ENCODE peak calls at places on chromosome 3, in seven cellular contexts. V is HCT116, K is H1, Z is K562, T is SK-N-SH, H is HepG2, W is GM12878. I is an unnamed sample.

GRCh38 chr3:81295906-81296305 is 465.5 kb downstream of the GBE1 start:
- DNase-seq in V (no peak), K (no peak), Z (no peak), T (peak), H (no peak), W (no peak), I (no peak)

GRCh38 chr3:119745942-119746341 is 36.0 kb upstream of the NR1I2 start:
- DNase-seq in V (no peak), K (no peak), Z (no peak), T (no peak), H (no peak), W (no peak), I (no peak)

GRCh38 chr3:191566469-191566868 is 105.5 kb downstream of the PYDC2 start:
- DNase-seq in V (no peak), K (no peak), Z (no peak), T (no peak), H (no peak), W (no peak), I (no peak)

GRCh38 chr3:65252266-65252665 is 564.5 kb upstream of the ADAMTS9 start:
- DNase-seq in V (no peak), K (no peak), Z (no peak), T (no peak), H (no peak), W (no peak), I (no peak)

GRCh38 chr3:53227993-53228885 is 27.6 kb downstream of the TKT start:
- DNase-seq in V (no peak), K (no peak), Z (no peak), T (peak), H (no peak), W (no peak), I (no peak)

GRCh38 chr3:75272708-75273107 is 391.4 kb upstream of the FRG2C start:
- DNase-seq in V (no peak), K (no peak), Z (no peak), T (no peak), H (no peak), W (no peak), I (no peak)

GRCh38 chr3:14561051-14561634 is 21.0 kb upstream of the GRIP2 start:
- DNase-seq in V (no peak), K (no peak), Z (no peak), T (no peak), H (no peak), W (no peak), I (no peak)

GRCh38 chr3:13728487-13728886 is 151.4 kb downstream of the WNT7A start:
- DNase-seq in V (no peak), K (no peak), Z (no peak), T (no peak), H (no peak), W (no peak), I (no peak)

GRCh38 chr3:49966233-49966942 is 26.4 kb downstream of the RBM6 start:
- DNase-seq in V (no peak), K (no peak), Z (no peak), T (no peak), H (no peak), W (no peak), I (peak)

GRCh38 chr3:131036200-131036816 is 9.6 kb downstream of the NEK11 start:
- DNase-seq in V (no peak), K (no peak), Z (no peak), T (no peak), H (no peak), W (no peak), I (no peak)

GRCh38 chr3:124346487-124346886 is 354.6 kb upstream of the ROPN1 start:
- DNase-seq in V (no peak), K (no peak), Z (no peak), T (no peak), H (no peak), W (no peak), I (no peak)

GRCh38 chr3:31503456-31503855 is 29.3 kb upstream of the STT3B start:
- DNase-seq in V (no peak), K (no peak), Z (no peak), T (no peak), H (no peak), W (no peak), I (peak)

GRCh38 chr3:23002846-23003800 is 200.0 kb upstream of the UBE2E2 start:
- DNase-seq in V (no peak), K (no peak), Z (no peak), T (no peak), H (no peak), W (no peak), I (peak)

GRCh38 chr3:13043656-13044055 is 29.6 kb downstream of the IQSEC1 start:
- DNase-seq in V (no peak), K (no peak), Z (no peak), T (no peak), H (no peak), W (no peak), I (no peak)

GRCh38 chr3:168006584-168006983 is 89.1 kb downstream of the GOLIM4 start:
- DNase-seq in V (no peak), K (no peak), Z (no peak), T (no peak), H (no peak), W (no peak), I (no peak)

GRCh38 chr3:49132437-49133225 is at the start of gene LAMB2:
- DNase-seq in V (peak), K (peak), Z (peak), T (peak), H (peak), W (no peak), I (peak)

GRCh38 chr3:14535616-14536015 is 4.5 kb downstream of the GRIP2 start:
- DNase-seq in V (no peak), K (no peak), Z (no peak), T (no peak), H (no peak), W (no peak), I (no peak)

GRCh38 chr3:27293954-27294353 is 75.2 kb downstream of the NEK10 start:
- DNase-seq in V (no peak), K (no peak), Z (no peak), T (no peak), H (no peak), W (no peak), I (peak)

GRCh38 chr3:180744226-180744625 is 64.9 kb upstream of the CCDC39 start:
- DNase-seq in V (no peak), K (no peak), Z (no peak), T (peak), H (no peak), W (no peak), I (no peak)

GRCh38 chr3:161890147-161890625 is 393.6 kb downstream of the OTOL1 start:
- DNase-seq in V (peak), K (no peak), Z (no peak), T (no peak), H (no peak), W (no peak), I (no peak)

GRCh38 chr3:15585111-15585844 is 16.1 kb downstream of the HACL1 start:
- DNase-seq in V (no peak), K (no peak), Z (no peak), T (no peak), H (no peak), W (no peak), I (no peak)

GRCh38 chr3:167728176-167728575 is 6.5 kb downstream of the PDCD10 start:
- DNase-seq in V (no peak), K (no peak), Z (no peak), T (no peak), H (no peak), W (no peak), I (no peak)

GRCh38 chr3:126103121-126104027 is 19.4 kb upstream of the SLC41A3 start:
- DNase-seq in V (no peak), K (peak), Z (peak), T (peak), H (no peak), W (no peak), I (peak)

GRCh38 chr3:44363591-44363990 is 25.0 kb downstream of the TCAIM start:
- DNase-seq in V (no peak), K (no peak), Z (no peak), T (no peak), H (peak), W (no peak), I (no peak)

GRCh38 chr3:8319935-8320634 is 181.5 kb upstream of the LMCD1 start:
- DNase-seq in V (no peak), K (no peak), Z (no peak), T (no peak), H (no peak), W (no peak), I (no peak)

GRCh38 chr3:66095295-66096001 is 56.7 kb upstream of the MAGI1 start:
- DNase-seq in V (no peak), K (no peak), Z (no peak), T (no peak), H (no peak), W (no peak), I (no peak)

GRCh38 chr3:122803977-122804376 is 9.1 kb downstream of the SLC49A4 start:
- DNase-seq in V (no peak), K (no peak), Z (no peak), T (no peak), H (no peak), W (no peak), I (no peak)

GRCh38 chr3:50620420-50620819 is 3.5 kb downstream of the MAPKAPK3 start:
- DNase-seq in V (no peak), K (no peak), Z (no peak), T (no peak), H (no peak), W (no peak), I (no peak)

GRCh38 chr3:177692304-177692703 is 495.0 kb upstream of the TBL1XR1 start:
- DNase-seq in V (no peak), K (no peak), Z (no peak), T (no peak), H (no peak), W (no peak), I (no peak)

GRCh38 chr3:12375572-12375971 is 86.7 kb downstream of the PPARG start:
- DNase-seq in V (no peak), K (no peak), Z (no peak), T (no peak), H (no peak), W (no peak), I (no peak)

GRCh38 chr3:14467723-14468620 is 65.6 kb downstream of the SLC6A6 start:
- DNase-seq in V (no peak), K (peak), Z (peak), T (peak), H (peak), W (no peak), I (peak)

GRCh38 chr3:87727783-87728182 is 331.0 kb downstream of the CGGBP1 start:
- DNase-seq in V (no peak), K (no peak), Z (no peak), T (no peak), H (no peak), W (no peak), I (no peak)

GRCh38 chr3:9298236-9298635 is 48.8 kb upstream of the SRGAP3 start:
- DNase-seq in V (no peak), K (no peak), Z (no peak), T (no peak), H (no peak), W (no peak), I (no peak)

GRCh38 chr3:149466192-149466591 is 8.3 kb upstream of the TM4SF4 start:
- DNase-seq in V (no peak), K (no peak), Z (no peak), T (no peak), H (no peak), W (no peak), I (no peak)

GRCh38 chr3:109154989-109155388 is 18.5 kb downstream of the C3orf85 start:
- DNase-seq in V (no peak), K (no peak), Z (no peak), T (no peak), H (no peak), W (no peak), I (no peak)

GRCh38 chr3:54939591-54940300 is 11.9 kb upstream of the LRTM1 start:
- DNase-seq in V (no peak), K (no peak), Z (no peak), T (no peak), H (no peak), W (no peak), I (no peak)

GRCh38 chr3:121786485-121786884 is 36.9 kb upstream of the GOLGB1 start:
- DNase-seq in V (no peak), K (no peak), Z (no peak), T (no peak), H (no peak), W (no peak), I (no peak)

GRCh38 chr3:147392083-147392916 is 14.0 kb downstream of the ZIC4 start:
- DNase-seq in V (no peak), K (peak), Z (no peak), T (peak), H (no peak), W (no peak), I (no peak)

GRCh38 chr3:53809267-53809666 is 37.0 kb downstream of the CHDH start:
- DNase-seq in V (no peak), K (no peak), Z (no peak), T (no peak), H (no peak), W (no peak), I (no peak)

GRCh38 chr3:193594946-193595689 is 2.1 kb downstream of the OPA1 start:
- DNase-seq in V (no peak), K (no peak), Z (no peak), T (no peak), H (no peak), W (no peak), I (no peak)

GRCh38 chr3:193592841-193593665 is at the start of gene OPA1:
- DNase-seq in V (peak), K (peak), Z (peak), T (peak), H (peak), W (peak), I (peak)

GRCh38 chr3:193595939-193596487 is 3.0 kb downstream of the OPA1 start:
- DNase-seq in V (no peak), K (no peak), Z (no peak), T (no peak), H (no peak), W (no peak), I (no peak)

GRCh38 chr3:193590088-193590856 is 2.7 kb upstream of the OPA1 start:
- DNase-seq in V (peak), K (no peak), Z (peak), T (no peak), H (no peak), W (no peak), I (no peak)

DNA sequence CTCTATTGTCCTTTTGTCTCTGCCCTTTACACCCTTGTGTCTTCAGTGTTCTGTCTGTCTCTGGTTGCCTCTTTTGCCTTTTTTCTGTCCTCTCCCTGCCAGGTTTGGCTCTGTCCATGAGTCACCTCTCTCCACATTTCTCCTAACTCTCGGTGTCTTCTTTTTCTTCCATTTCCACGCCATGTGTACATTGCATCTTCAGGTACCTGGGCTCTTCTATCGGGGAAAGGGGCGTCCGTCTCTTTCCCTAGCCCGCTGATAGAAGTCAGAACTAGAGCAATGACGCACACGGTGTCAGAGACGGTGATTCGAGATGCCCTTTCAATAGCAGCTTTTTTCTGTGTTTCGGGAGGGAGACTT is 638 bp downstream of the OPA1 start:
- DNase-seq in V (no peak), K (no peak), Z (peak), T (peak), H (peak), W (no peak), I (peak)
- TF ChIP-seq JUND in V (no peak), K (no peak), Z (no peak), T (no peak), H (no peak), W (no peak), I (no peak)

GRCh38 chr3:185317674-185318073 is 45.3 kb upstream of the MAP3K13 start:
- DNase-seq in V (no peak), K (no peak), Z (no peak), T (no peak), H (peak), W (no peak), I (no peak)
- TF ChIP-seq JUND in V (no peak), K (no peak), Z (no peak), T (no peak), H (no peak), W (no peak), I (no peak)

GRCh38 chr3:98732239-98733054 is 30.7 kb upstream of the ST3GAL6 start:
- DNase-seq in V (peak), K (peak), Z (no peak), T (peak), H (peak), W (no peak), I (peak)
- TF ChIP-seq JUND in V (no peak), K (no peak), Z (no peak), T (no peak), H (no peak), W (no peak), I (no peak)

DNA sequence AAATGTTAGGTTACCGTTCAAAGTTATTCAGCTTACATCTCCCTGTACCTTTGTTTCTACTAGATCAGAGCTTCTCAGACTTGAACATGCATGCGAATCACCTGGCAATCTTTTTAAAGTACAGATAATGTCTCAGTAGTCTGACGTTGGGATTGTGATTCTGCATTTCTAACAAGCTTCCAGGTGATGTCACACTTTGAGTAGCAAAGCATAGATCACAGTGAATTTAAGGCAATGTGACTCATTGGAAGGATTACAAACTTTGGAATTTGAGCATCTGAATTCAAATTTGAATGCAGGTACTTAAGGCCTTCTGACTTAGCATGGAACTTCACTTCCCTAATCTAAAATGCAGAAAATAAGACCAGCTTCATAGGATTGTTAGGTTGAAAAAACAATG is 10.8 kb upstream of the ZMAT3 start:
- DNase-seq in V (no peak), K (no peak), Z (no peak), T (no peak), H (no peak), W (no peak), I (no peak)
- TF ChIP-seq JUND in V (no peak), K (no peak), Z (no peak), T (no peak), H (no peak), W (no peak), I (no peak)

DNA sequence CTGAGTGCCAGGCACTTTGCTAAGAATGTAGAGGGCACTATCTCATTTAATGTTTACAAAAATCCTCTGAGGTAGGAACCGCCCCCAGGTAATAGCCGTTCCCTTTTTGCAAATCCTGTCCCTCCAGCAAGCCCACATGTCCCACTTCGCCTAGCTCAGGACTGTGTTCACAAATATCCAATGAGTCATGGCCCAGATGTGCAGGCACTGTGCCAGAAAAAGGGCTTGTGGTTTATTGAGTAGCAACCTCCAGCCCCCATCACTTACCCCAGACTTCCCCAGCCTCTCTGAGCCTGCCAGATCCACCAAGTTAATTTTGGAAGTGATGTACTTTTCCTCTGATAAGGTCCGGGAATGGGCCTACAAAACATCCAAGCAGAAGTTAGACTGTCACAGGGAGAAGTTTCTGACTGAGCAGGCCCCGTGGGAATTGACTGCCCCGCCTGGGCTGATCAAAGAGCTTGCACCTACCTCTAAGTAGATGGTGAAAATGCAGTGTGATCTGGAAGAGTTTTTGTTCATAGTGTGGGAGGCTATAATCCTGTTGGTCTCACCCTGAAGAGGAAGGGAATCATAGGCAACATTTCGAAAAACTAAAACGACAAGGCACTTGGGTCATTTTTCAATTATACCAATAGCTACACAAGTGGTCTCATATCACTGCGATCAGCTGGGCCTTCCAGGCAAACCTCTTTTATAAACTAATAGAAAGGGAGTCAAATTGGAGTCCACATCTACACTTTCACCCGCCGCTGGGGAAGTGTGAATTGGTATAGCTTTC is 15.7 kb downstream of the KIF9 start:
- DNase-seq in V (peak), K (no peak), Z (peak), T (peak), H (peak), W (peak), I (peak)
- TF ChIP-seq JUND in V (peak), K (no peak), Z (peak), T (peak), H (no peak), W (no peak), I (no peak)